ENCODE peak calls at places on chromosomes 7 and 10, in five cellular contexts. K, P, N, S and Z are unnamed samples.

GRCh38 chr10:49177391-49178355 is 10.5 kb downstream of the TMEM273 start:
- DNase-seq in K (peak; percentile 95), P (peak; percentile 48), N (peak; percentile 73), S (peak; percentile 86), Z (peak; percentile 24)

GRCh38 chr7:158270856-158271413 is 316.7 kb downstream of the PTPRN2 start:
- DNase-seq in K (no peak), P (no peak), N (no peak), S (no peak), Z (no peak)

GRCh38 chr7:130141161-130141857 is 63.9 kb downstream of the TMEM209 start:
- DNase-seq in K (no peak), P (no peak), N (peak; percentile 52), S (peak; percentile 80), Z (peak; percentile 34)

GRCh38 chr7:30514177-30514576 is 9.5 kb upstream of the GGCT start:
- DNase-seq in K (no peak), P (no peak), N (no peak), S (no peak), Z (no peak)

GRCh38 chr10:102720337-102720736 is 5.9 kb downstream of the SFXN2 start:
- DNase-seq in K (no peak), P (no peak), N (no peak), S (no peak), Z (no peak)

GRCh38 chr7:117281562-117281961 is 41.3 kb downstream of the WNT2 start:
- DNase-seq in K (no peak), P (no peak), N (no peak), S (no peak), Z (no peak)

GRCh38 chr7:134452991-134453473 is 5.9 kb downstream of the AKR1B1 start:
- DNase-seq in K (no peak), P (no peak), N (no peak), S (no peak), Z (no peak)

GRCh38 chr7:51311166-51311565 is 5.4 kb downstream of the COBL start:
- DNase-seq in K (no peak), P (no peak), N (no peak), S (no peak), Z (no peak)

GRCh38 chr7:2640858-2641257 is 9.1 kb downstream of the TTYH3 start:
- DNase-seq in K (no peak), P (no peak), N (no peak), S (no peak), Z (no peak)

GRCh38 chr7:150784954-150785353 is 15.2 kb downstream of the TMEM176B start:
- DNase-seq in K (no peak), P (no peak), N (no peak), S (no peak), Z (no peak)

GRCh38 chr10:13816195-13816926 is 229.6 kb downstream of the PRPF18 start:
- DNase-seq in K (peak; percentile 44), P (no peak), N (no peak), S (peak; percentile 84), Z (peak; percentile 97)

GRCh38 chr10:63267414-63268138 is 134.4 kb downstream of the NRBF2 start:
- DNase-seq in K (peak; percentile 91), P (no peak), N (no peak), S (peak; percentile 89), Z (peak; percentile 66)

GRCh38 chr10:97676770-97677581 is 10.1 kb downstream of the AVPI1 start:
- DNase-seq in K (peak; percentile 58), P (no peak), N (peak; percentile 27), S (peak; percentile 57), Z (peak; percentile 26)

GRCh38 chr10:28281726-28282325 is 21.0 kb downstream of the MPP7 start:
- DNase-seq in K (no peak), P (no peak), N (no peak), S (no peak), Z (no peak)

GRCh38 chr7:43933902-43934560 is 7.8 kb downstream of the UBE2D4 start:
- DNase-seq in K (no peak), P (no peak), N (no peak), S (no peak), Z (no peak)

GRCh38 chr7:28291559-28291958 is 111.0 kb upstream of the JAZF1 start:
- DNase-seq in K (no peak), P (no peak), N (no peak), S (peak; percentile 2), Z (no peak)

GRCh38 chr10:23517155-23517554 is 78.3 kb downstream of the OTUD1 start:
- DNase-seq in K (no peak), P (no peak), N (no peak), S (no peak), Z (no peak)

GRCh38 chr10:42969147-42969546 is 107.7 kb upstream of the RET start:
- DNase-seq in K (no peak), P (no peak), N (no peak), S (no peak), Z (no peak)

GRCh38 chr10:3415038-3415736 is 242.6 kb upstream of the PITRM1 start:
- DNase-seq in K (no peak), P (no peak), N (no peak), S (no peak), Z (no peak)

GRCh38 chr7:135714534-135715009 is 13.4 kb downstream of the SLC13A4 start:
- DNase-seq in K (peak; percentile 97), P (peak; percentile 31), N (no peak), S (peak; percentile 74), Z (no peak)